ENCODE peak calls at places on chromosomes 2 and 18, in six cellular contexts. D, N, X, M, I and W are unnamed samples.

GRCh38 chr2:42328148-42328833 is 32.7 kb downstream of the COX7A2L start:
- DNase-seq in D (peak), N (peak), X (no peak), M (no peak), I (no peak), W (no peak)

GRCh38 chr2:200483729-200484198 is 26.1 kb downstream of the KCTD18 start:
- DNase-seq in D (peak), N (peak), X (no peak), M (no peak), I (peak), W (peak)

GRCh38 chr2:211928186-211928585 is 610.4 kb downstream of the ERBB4 start:
- DNase-seq in D (no peak), N (no peak), X (no peak), M (no peak), I (no peak), W (no peak)

GRCh38 chr2:133486706-133487305 is 81.5 kb downstream of the NCKAP5 start:
- DNase-seq in D (no peak), N (no peak), X (no peak), M (no peak), I (no peak), W (no peak)

GRCh38 chr2:215684448-215685217 is 248.8 kb upstream of the FN1 start:
- DNase-seq in D (peak), N (no peak), X (no peak), M (no peak), I (no peak), W (no peak)

GRCh38 chr18:79786781-79787526 is 10.8 kb upstream of the KCNG2 start:
- DNase-seq in D (peak), N (no peak), X (peak), M (no peak), I (no peak), W (no peak)

GRCh38 chr2:226618875-226619605 is 180.6 kb downstream of the IRS1 start:
- DNase-seq in D (peak), N (peak), X (no peak), M (no peak), I (no peak), W (no peak)

GRCh38 chr2:125471963-125472362 is 1184.0 kb upstream of the GYPC start:
- DNase-seq in D (peak), N (no peak), X (no peak), M (no peak), I (peak), W (no peak)

GRCh38 chr2:201218780-201219179 is 35.8 kb downstream of the CASP10 start:
- DNase-seq in D (no peak), N (no peak), X (no peak), M (no peak), I (no peak), W (peak)

GRCh38 chr2:205409403-205409802 is 272.9 kb upstream of the NRP2 start:
- DNase-seq in D (no peak), N (no peak), X (no peak), M (no peak), I (no peak), W (no peak)

GRCh38 chr2:134218928-134219707 is 34.8 kb upstream of the MGAT5 start:
- DNase-seq in D (no peak), N (no peak), X (no peak), M (peak), I (no peak), W (no peak)

GRCh38 chr2:211534655-211535054 is 978.3 kb downstream of the CPS1 start:
- DNase-seq in D (no peak), N (no peak), X (no peak), M (no peak), I (no peak), W (no peak)

GRCh38 chr18:53946561-53946960 is 277.9 kb downstream of the MBD2 start:
- DNase-seq in D (no peak), N (no peak), X (no peak), M (no peak), I (no peak), W (peak)

GRCh38 chr18:37689841-37690240 is 124.2 kb upstream of the CELF4 start:
- DNase-seq in D (no peak), N (no peak), X (no peak), M (no peak), I (no peak), W (no peak)

GRCh38 chr2:233832414-233832813 is 21.9 kb downstream of the HJURP start:
- DNase-seq in D (peak), N (no peak), X (no peak), M (no peak), I (no peak), W (no peak)

GRCh38 chr2:27638709-27639108 is 9.9 kb downstream of the GPN1 start:
- DNase-seq in D (peak), N (no peak), X (no peak), M (no peak), I (no peak), W (peak)

GRCh38 chr18:75760208-75760607 is 332.7 kb upstream of the SMIM21 start:
- DNase-seq in D (no peak), N (no peak), X (no peak), M (no peak), I (no peak), W (no peak)

GRCh38 chr2:134367216-134367615 is 113.3 kb downstream of the MGAT5 start:
- DNase-seq in D (no peak), N (no peak), X (no peak), M (no peak), I (no peak), W (no peak)

GRCh38 chr2:177313162-177313781 is 48.7 kb upstream of the NFE2L2 start:
- DNase-seq in D (no peak), N (no peak), X (no peak), M (no peak), I (no peak), W (no peak)

GRCh38 chr2:9739508-9739907 is 103.8 kb upstream of the TAF1B start:
- DNase-seq in D (no peak), N (no peak), X (peak), M (no peak), I (no peak), W (no peak)

GRCh38 chr2:240411261-240412160 is 24.0 kb upstream of the GPC1 start:
- DNase-seq in D (no peak), N (no peak), X (no peak), M (no peak), I (no peak), W (no peak)

GRCh38 chr2:23381084-23381483 is 3.9 kb upstream of the KLHL29 start:
- DNase-seq in D (peak), N (peak), X (peak), M (no peak), I (peak), W (peak)

GRCh38 chr2:36670881-36671595 is 25.5 kb upstream of the VIT start:
- DNase-seq in D (peak), N (no peak), X (no peak), M (no peak), I (no peak), W (no peak)

GRCh38 chr2:95574506-95574905 is 17.3 kb upstream of the TRIM43 start:
- DNase-seq in D (no peak), N (no peak), X (no peak), M (no peak), I (no peak), W (no peak)

GRCh38 chr2:64114063-64114911 is 29.9 kb downstream of the PELI1 start:
- DNase-seq in D (peak), N (no peak), X (no peak), M (no peak), I (peak), W (peak)
- H3K27ac ChIP-seq in D (no peak), N (no peak), X (no peak), M (no peak), I (no peak), W (peak)

DNA sequence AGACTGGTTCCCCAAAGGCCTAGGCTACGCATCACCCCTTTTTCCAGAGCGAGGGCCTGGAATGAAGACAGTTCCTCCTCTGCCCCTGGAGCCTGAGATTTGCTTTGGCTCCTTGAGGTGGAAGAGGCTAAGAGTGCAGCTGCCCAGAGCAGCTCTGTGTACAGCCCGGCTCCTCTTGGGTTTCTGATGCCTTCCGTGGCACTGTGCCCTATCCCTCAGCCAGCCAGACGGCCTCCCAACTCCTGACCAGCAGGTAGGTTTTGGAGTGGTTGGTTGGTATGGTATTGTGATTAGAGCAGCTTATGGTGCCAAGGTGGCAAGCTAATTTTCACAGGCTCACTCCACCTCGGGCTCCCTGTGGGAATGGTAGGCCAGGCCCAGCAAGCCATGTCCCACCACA is 112.2 kb downstream of the TANC1 start:
- DNase-seq in D (no peak), N (no peak), X (no peak), M (no peak), I (no peak), W (no peak)
- H3K27ac ChIP-seq in D (no peak), N (no peak), X (peak), M (no peak), I (no peak), W (no peak)

GRCh38 chr18:7207366-7207765 is 23.5 kb upstream of the LRRC30 start:
- DNase-seq in D (no peak), N (no peak), X (no peak), M (no peak), I (no peak), W (no peak)
- H3K27ac ChIP-seq in D (no peak), N (no peak), X (no peak), M (no peak), I (no peak), W (no peak)

GRCh38 chr18:52570975-52571374 is 231.0 kb downstream of the DCC start:
- DNase-seq in D (peak), N (no peak), X (no peak), M (no peak), I (no peak), W (no peak)

GRCh38 chr18:52569492-52569891 is 229.5 kb downstream of the DCC start:
- DNase-seq in D (peak), N (no peak), X (no peak), M (no peak), I (no peak), W (no peak)

GRCh38 chr18:52572036-52572750 is 232.2 kb downstream of the DCC start:
- DNase-seq in D (no peak), N (no peak), X (no peak), M (no peak), I (no peak), W (no peak)
- H3K27ac ChIP-seq in D (no peak), N (no peak), X (no peak), M (no peak), I (no peak), W (no peak)

DNA sequence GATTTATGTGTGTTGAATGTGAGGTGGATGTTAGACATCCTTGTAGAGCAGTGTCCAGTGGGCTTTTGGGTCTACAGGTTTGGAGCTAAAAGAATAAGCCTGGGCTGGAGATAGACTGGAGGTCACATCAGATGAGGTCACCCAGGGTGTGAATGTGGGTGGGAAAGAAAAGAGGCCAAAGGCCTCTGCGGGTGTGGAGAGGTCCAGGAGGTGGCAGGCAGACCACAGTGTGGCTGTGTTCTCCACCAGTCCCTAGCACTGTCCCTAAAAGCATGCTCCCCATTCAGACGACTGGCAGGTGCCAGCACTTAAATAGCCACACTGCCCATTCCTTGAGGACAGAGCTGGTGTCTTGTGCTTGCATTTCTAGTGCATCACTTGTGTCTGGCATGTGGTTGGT is 4.1 kb downstream of the ATG4B start:
- DNase-seq in D (no peak), N (no peak), X (peak), M (no peak), I (no peak), W (no peak)
- H3K27ac ChIP-seq in D (no peak), N (no peak), X (no peak), M (no peak), I (peak), W (no peak)

GRCh38 chr2:3078684-3079083 is 298.9 kb downstream of the EIPR1 start:
- DNase-seq in D (no peak), N (no peak), X (no peak), M (no peak), I (peak), W (no peak)

GRCh38 chr2:3076848-3077735 is 300.5 kb downstream of the EIPR1 start:
- DNase-seq in D (no peak), N (no peak), X (no peak), M (no peak), I (no peak), W (no peak)

GRCh38 chr2:3082705-3083104 is 294.9 kb downstream of the EIPR1 start:
- DNase-seq in D (no peak), N (no peak), X (no peak), M (no peak), I (no peak), W (no peak)

GRCh38 chr2:3079959-3080948 is 297.4 kb downstream of the EIPR1 start:
- DNase-seq in D (no peak), N (no peak), X (peak), M (no peak), I (no peak), W (no peak)

GRCh38 chr2:3079466-3079865 is 298.2 kb downstream of the EIPR1 start:
- DNase-seq in D (no peak), N (no peak), X (no peak), M (no peak), I (no peak), W (no peak)
- H3K27ac ChIP-seq in D (no peak), N (no peak), X (no peak), M (no peak), I (no peak), W (no peak)

DNA sequence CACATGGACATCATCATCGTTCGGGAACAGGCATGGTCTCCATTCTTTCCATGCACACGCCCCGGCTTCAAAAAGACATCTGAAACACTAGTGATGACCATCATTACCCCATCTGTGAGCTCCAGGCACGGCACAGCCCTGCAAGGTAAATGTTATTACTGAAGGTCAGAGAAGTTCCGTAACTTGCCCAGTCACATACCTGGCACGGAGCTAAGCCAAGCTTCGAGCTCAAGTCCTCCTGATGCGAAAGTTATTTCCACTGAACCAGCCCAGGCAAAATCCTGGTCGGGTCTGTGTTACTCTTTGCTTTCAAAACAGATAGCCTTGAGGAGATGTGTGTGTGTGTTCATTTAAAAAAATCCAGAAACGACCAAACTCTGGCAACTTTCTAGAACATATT is 22.8 kb downstream of the FHL2 start:
- DNase-seq in D (no peak), N (no peak), X (no peak), M (no peak), I (no peak), W (no peak)
- H3K27ac ChIP-seq in D (peak), N (no peak), X (no peak), M (no peak), I (peak), W (peak)